ENCODE peak calls at places on chromosomes 6 and 20, in ten cellular contexts. One of them, this sample, is unnamed.
A peak's percentile ranks its signal among the peaks of the same experiment; 100 is the strongest.

GRCh38 chr6:37339911-37340638 is 13.7 kb upstream of the RNF8 start:
- DNase-seq in Peyer's patch: no peak
- DNase-seq in fibroblast of mammary gland: no peak
- DNase-seq in glutamatergic neuron: no peak
- DNase-seq in pancreas: no peak
- DNase-seq in AG04450: no peak
- DNase-seq in AG10803: peak; percentile 15
- DNase-seq in dorsolateral prefrontal cortex: no peak
- DNase-seq in lower lobe of right lung: no peak
- DNase-seq in BE2C: no peak
- DNase-seq in this sample: no peak

GRCh38 chr6:56772737-56773184 is 130.1 kb upstream of the DST start:
- DNase-seq in Peyer's patch: no peak
- DNase-seq in fibroblast of mammary gland: peak; percentile 88
- DNase-seq in glutamatergic neuron: no peak
- DNase-seq in pancreas: no peak
- DNase-seq in AG04450: peak; percentile 78
- DNase-seq in AG10803: peak; percentile 78
- DNase-seq in dorsolateral prefrontal cortex: no peak
- DNase-seq in lower lobe of right lung: no peak
- DNase-seq in BE2C: no peak
- DNase-seq in this sample: no peak

GRCh38 chr6:108966855-108967755 is 118.9 kb downstream of the ARMC2 start:
- DNase-seq in Peyer's patch: no peak
- DNase-seq in fibroblast of mammary gland: peak; percentile 52
- DNase-seq in glutamatergic neuron: peak; percentile 57
- DNase-seq in pancreas: no peak
- DNase-seq in AG04450: no peak
- DNase-seq in AG10803: peak; percentile 28
- DNase-seq in dorsolateral prefrontal cortex: no peak
- DNase-seq in lower lobe of right lung: peak; percentile 57
- DNase-seq in BE2C: peak; percentile 68
- DNase-seq in this sample: no peak

GRCh38 chr20:57408536-57409233 is 17.5 kb downstream of the RBM38 start:
- DNase-seq in Peyer's patch: no peak
- DNase-seq in fibroblast of mammary gland: no peak
- DNase-seq in glutamatergic neuron: no peak
- DNase-seq in pancreas: no peak
- DNase-seq in AG04450: no peak
- DNase-seq in AG10803: no peak
- DNase-seq in dorsolateral prefrontal cortex: no peak
- DNase-seq in lower lobe of right lung: no peak
- DNase-seq in BE2C: no peak
- DNase-seq in this sample: no peak

GRCh38 chr6:30044630-30045029 is 16.4 kb upstream of the POLR1H start:
- DNase-seq in Peyer's patch: no peak
- DNase-seq in fibroblast of mammary gland: peak; percentile 68
- DNase-seq in glutamatergic neuron: no peak
- DNase-seq in pancreas: no peak
- DNase-seq in AG04450: no peak
- DNase-seq in AG10803: peak; percentile 64
- DNase-seq in dorsolateral prefrontal cortex: no peak
- DNase-seq in lower lobe of right lung: no peak
- DNase-seq in BE2C: no peak
- DNase-seq in this sample: no peak

GRCh38 chr20:62938105-62938888 is at the start of gene GID8:
- DNase-seq in Peyer's patch: peak; percentile 75
- DNase-seq in fibroblast of mammary gland: peak; percentile 32
- DNase-seq in glutamatergic neuron: peak; percentile 74
- DNase-seq in pancreas: no peak
- DNase-seq in AG04450: no peak
- DNase-seq in AG10803: no peak
- DNase-seq in dorsolateral prefrontal cortex: no peak
- DNase-seq in lower lobe of right lung: peak; percentile 71
- DNase-seq in BE2C: peak; percentile 53
- DNase-seq in this sample: no peak

GRCh38 chr20:36654506-36654905 is 8.5 kb upstream of the SLA2 start:
- DNase-seq in Peyer's patch: no peak
- DNase-seq in fibroblast of mammary gland: no peak
- DNase-seq in glutamatergic neuron: no peak
- DNase-seq in pancreas: no peak
- DNase-seq in AG04450: no peak
- DNase-seq in AG10803: no peak
- DNase-seq in dorsolateral prefrontal cortex: no peak
- DNase-seq in lower lobe of right lung: no peak
- DNase-seq in BE2C: no peak
- DNase-seq in this sample: no peak

GRCh38 chr20:19886666-19887288 is 128.7 kb downstream of the RIN2 start:
- DNase-seq in Peyer's patch: peak; percentile 58
- DNase-seq in fibroblast of mammary gland: peak; percentile 33
- DNase-seq in glutamatergic neuron: no peak
- DNase-seq in pancreas: no peak
- DNase-seq in AG04450: no peak
- DNase-seq in AG10803: no peak
- DNase-seq in dorsolateral prefrontal cortex: no peak
- DNase-seq in lower lobe of right lung: no peak
- DNase-seq in BE2C: no peak
- DNase-seq in this sample: no peak

GRCh38 chr20:3312940-3313656 is 74.1 kb upstream of the SLC4A11 start:
- DNase-seq in Peyer's patch: no peak
- DNase-seq in fibroblast of mammary gland: peak; percentile 44
- DNase-seq in glutamatergic neuron: no peak
- DNase-seq in pancreas: peak; percentile 21
- DNase-seq in AG04450: no peak
- DNase-seq in AG10803: peak; percentile 84
- DNase-seq in dorsolateral prefrontal cortex: no peak
- DNase-seq in lower lobe of right lung: no peak
- DNase-seq in BE2C: no peak
- DNase-seq in this sample: no peak

GRCh38 chr20:22333885-22334545 is 250.4 kb downstream of the FOXA2 start:
- DNase-seq in Peyer's patch: peak; percentile 58
- DNase-seq in fibroblast of mammary gland: peak; percentile 66
- DNase-seq in glutamatergic neuron: peak; percentile 72
- DNase-seq in pancreas: peak; percentile 48
- DNase-seq in AG04450: peak; percentile 6
- DNase-seq in AG10803: peak; percentile 64
- DNase-seq in dorsolateral prefrontal cortex: no peak
- DNase-seq in lower lobe of right lung: peak; percentile 54
- DNase-seq in BE2C: peak; percentile 63
- DNase-seq in this sample: peak; percentile 68

GRCh38 chr20:25586877-25587276 is 1.5 kb upstream of the NINL start:
- DNase-seq in Peyer's patch: no peak
- DNase-seq in fibroblast of mammary gland: peak; percentile 28
- DNase-seq in glutamatergic neuron: no peak
- DNase-seq in pancreas: no peak
- DNase-seq in AG04450: no peak
- DNase-seq in AG10803: peak; percentile 16
- DNase-seq in dorsolateral prefrontal cortex: no peak
- DNase-seq in lower lobe of right lung: no peak
- DNase-seq in BE2C: no peak
- DNase-seq in this sample: no peak

GRCh38 chr20:63491635-63492230 is 7.2 kb downstream of the EEF1A2 start:
- DNase-seq in Peyer's patch: no peak
- DNase-seq in fibroblast of mammary gland: no peak
- DNase-seq in glutamatergic neuron: no peak
- DNase-seq in pancreas: no peak
- DNase-seq in AG04450: no peak
- DNase-seq in AG10803: no peak
- DNase-seq in dorsolateral prefrontal cortex: no peak
- DNase-seq in lower lobe of right lung: no peak
- DNase-seq in BE2C: no peak
- DNase-seq in this sample: no peak

GRCh38 chr6:99885051-99885450 is 109.0 kb downstream of the MCHR2 start:
- DNase-seq in Peyer's patch: no peak
- DNase-seq in fibroblast of mammary gland: no peak
- DNase-seq in glutamatergic neuron: no peak
- DNase-seq in pancreas: no peak
- DNase-seq in AG04450: no peak
- DNase-seq in AG10803: no peak
- DNase-seq in dorsolateral prefrontal cortex: no peak
- DNase-seq in lower lobe of right lung: no peak
- DNase-seq in BE2C: no peak
- DNase-seq in this sample: no peak

DNA sequence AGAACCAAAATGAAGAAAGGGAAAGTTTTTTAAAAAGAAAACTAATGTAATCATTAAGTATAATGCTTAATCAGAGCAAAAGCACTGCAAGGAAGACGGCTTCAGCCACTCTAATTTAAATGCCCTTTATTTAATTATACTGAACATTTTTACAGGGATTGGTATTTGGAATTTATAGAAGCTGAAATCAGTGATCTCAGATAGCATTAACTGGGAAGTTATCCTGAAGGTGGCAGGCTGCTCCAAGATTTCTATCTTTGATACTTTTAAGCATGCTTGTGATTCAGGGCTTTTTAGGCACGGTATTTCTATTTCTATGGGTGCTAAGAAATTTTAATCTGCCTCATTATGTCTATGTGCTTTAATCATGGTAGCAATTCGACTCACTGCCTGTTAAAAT is 1.3 kb upstream of the NDUFAF4 start:
- DNase-seq in Peyer's patch: no peak
- DNase-seq in fibroblast of mammary gland: peak; percentile 68
- DNase-seq in glutamatergic neuron: no peak
- DNase-seq in pancreas: no peak
- DNase-seq in AG04450: peak; percentile 6
- DNase-seq in AG10803: peak; percentile 54
- DNase-seq in dorsolateral prefrontal cortex: no peak
- DNase-seq in lower lobe of right lung: no peak
- DNase-seq in BE2C: no peak
- DNase-seq in this sample: peak; percentile 21
- TF ChIP-seq CTCF in Peyer's patch: no peak
- TF ChIP-seq CTCF in fibroblast of mammary gland: peak; percentile 54
- TF ChIP-seq CTCF in glutamatergic neuron: no peak
- TF ChIP-seq CTCF in pancreas: no peak
- TF ChIP-seq CTCF in AG04450: peak; percentile 57
- TF ChIP-seq CTCF in AG10803: peak; percentile 69
- TF ChIP-seq CTCF in dorsolateral prefrontal cortex: peak; percentile 85
- TF ChIP-seq CTCF in lower lobe of right lung: peak; percentile 39
- TF ChIP-seq CTCF in BE2C: peak; percentile 41
- TF ChIP-seq CTCF in this sample: peak; percentile 7

DNA sequence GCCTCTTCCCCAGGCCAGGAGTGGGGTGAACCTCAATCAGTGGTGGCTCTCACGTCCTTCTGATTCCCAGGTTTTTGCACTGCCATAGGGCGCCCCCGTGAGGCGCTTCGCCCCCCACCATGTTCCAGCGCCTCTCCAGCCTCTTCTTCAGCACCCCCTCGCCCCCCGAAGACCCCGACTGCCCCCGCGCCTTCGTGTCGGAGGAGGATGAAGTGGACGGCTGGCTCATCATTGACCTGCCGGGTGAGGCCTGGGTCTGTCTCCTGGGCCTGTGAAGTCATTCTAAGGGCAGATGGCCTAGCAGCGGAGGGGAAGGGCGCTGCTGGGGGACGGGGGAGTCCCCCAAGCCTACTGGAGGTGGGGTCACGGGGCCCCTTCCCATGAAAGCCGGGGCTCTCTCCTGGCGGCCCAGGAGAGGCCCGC is 4.5 kb downstream of the TP53INP2 start:
- DNase-seq in Peyer's patch: peak; percentile 76
- DNase-seq in fibroblast of mammary gland: peak; percentile 45
- DNase-seq in glutamatergic neuron: peak; percentile 65
- DNase-seq in pancreas: no peak
- DNase-seq in AG04450: no peak
- DNase-seq in AG10803: peak; percentile 25
- DNase-seq in dorsolateral prefrontal cortex: peak; percentile 56
- DNase-seq in lower lobe of right lung: peak; percentile 57
- DNase-seq in BE2C: peak; percentile 72
- DNase-seq in this sample: peak; percentile 73
- TF ChIP-seq CTCF in Peyer's patch: peak; percentile 61
- TF ChIP-seq CTCF in fibroblast of mammary gland: peak; percentile 60
- TF ChIP-seq CTCF in glutamatergic neuron: peak; percentile 29
- TF ChIP-seq CTCF in pancreas: no peak
- TF ChIP-seq CTCF in AG04450: peak; percentile 52
- TF ChIP-seq CTCF in AG10803: peak; percentile 60
- TF ChIP-seq CTCF in dorsolateral prefrontal cortex: peak; percentile 68
- TF ChIP-seq CTCF in lower lobe of right lung: peak; percentile 62
- TF ChIP-seq CTCF in BE2C: peak; percentile 56
- TF ChIP-seq CTCF in this sample: peak; percentile 59

GRCh38 chr20:43404880-43405279 is 52.8 kb upstream of the SRSF6 start:
- DNase-seq in Peyer's patch: no peak
- DNase-seq in fibroblast of mammary gland: peak; percentile 31
- DNase-seq in glutamatergic neuron: no peak
- DNase-seq in pancreas: no peak
- DNase-seq in AG04450: no peak
- DNase-seq in AG10803: no peak
- DNase-seq in dorsolateral prefrontal cortex: no peak
- DNase-seq in lower lobe of right lung: no peak
- DNase-seq in BE2C: no peak
- DNase-seq in this sample: peak; percentile 47

DNA sequence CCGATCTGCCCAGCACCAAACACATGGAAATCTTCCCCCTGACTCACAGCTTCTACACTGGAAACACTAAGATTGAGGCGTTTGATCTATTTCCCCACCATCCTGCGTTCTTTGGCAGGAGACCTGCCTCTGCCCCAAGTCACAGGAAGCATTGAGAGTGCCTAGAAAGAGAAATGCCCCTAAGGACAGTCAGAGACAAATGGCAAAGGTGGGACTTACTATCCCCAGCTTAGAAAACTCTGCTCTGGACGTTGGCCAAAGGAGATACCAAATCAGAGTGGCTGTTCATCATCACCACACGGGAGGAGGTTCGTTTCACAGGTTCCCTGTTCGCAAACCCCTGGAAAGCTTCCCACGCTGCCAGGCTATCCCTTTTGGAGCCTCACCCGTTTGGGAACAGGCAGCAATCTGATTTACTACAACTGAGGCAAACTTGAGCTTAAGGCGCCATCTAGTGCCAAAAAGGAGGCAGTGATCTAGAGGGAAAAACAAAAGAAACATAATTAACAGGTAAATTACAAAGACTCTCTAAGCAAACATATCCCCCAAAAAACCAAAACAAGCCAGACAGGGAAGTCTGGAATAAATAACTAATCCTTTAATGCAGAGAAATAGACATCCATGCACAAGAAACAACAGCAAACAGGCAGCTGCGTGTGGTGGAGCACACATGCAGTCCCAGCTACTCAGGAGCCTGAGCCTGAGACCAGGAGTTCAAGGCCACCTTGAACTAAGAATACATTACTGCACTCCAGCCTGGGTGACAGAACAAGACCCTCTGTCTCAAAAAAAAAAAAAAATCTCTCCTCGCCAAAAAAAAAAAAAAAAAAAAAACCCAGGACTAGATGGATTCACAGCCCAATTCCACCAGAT is 48.4 kb upstream of the SRSF6 start:
- DNase-seq in Peyer's patch: no peak
- DNase-seq in fibroblast of mammary gland: peak; percentile 53
- DNase-seq in glutamatergic neuron: peak; percentile 39
- DNase-seq in pancreas: no peak
- DNase-seq in AG04450: peak; percentile 8
- DNase-seq in AG10803: peak; percentile 59
- DNase-seq in dorsolateral prefrontal cortex: no peak
- DNase-seq in lower lobe of right lung: no peak
- DNase-seq in BE2C: peak; percentile 48
- DNase-seq in this sample: no peak
- TF ChIP-seq CTCF in Peyer's patch: peak; percentile 34
- TF ChIP-seq CTCF in fibroblast of mammary gland: peak; percentile 79
- TF ChIP-seq CTCF in glutamatergic neuron: peak; percentile 78
- TF ChIP-seq CTCF in pancreas: no peak
- TF ChIP-seq CTCF in AG04450: peak; percentile 81
- TF ChIP-seq CTCF in AG10803: peak; percentile 92
- TF ChIP-seq CTCF in dorsolateral prefrontal cortex: peak; percentile 42
- TF ChIP-seq CTCF in lower lobe of right lung: peak; percentile 61
- TF ChIP-seq CTCF in BE2C: peak; percentile 86
- TF ChIP-seq CTCF in this sample: peak; percentile 72

GRCh38 chr6:48213076-48213788 is 102.2 kb upstream of the PTCHD4 start:
- DNase-seq in Peyer's patch: no peak
- DNase-seq in fibroblast of mammary gland: no peak
- DNase-seq in glutamatergic neuron: no peak
- DNase-seq in pancreas: no peak
- DNase-seq in AG04450: no peak
- DNase-seq in AG10803: no peak
- DNase-seq in dorsolateral prefrontal cortex: no peak
- DNase-seq in lower lobe of right lung: no peak
- DNase-seq in BE2C: no peak
- DNase-seq in this sample: no peak
- TF ChIP-seq CTCF in Peyer's patch: no peak
- TF ChIP-seq CTCF in fibroblast of mammary gland: no peak
- TF ChIP-seq CTCF in glutamatergic neuron: no peak
- TF ChIP-seq CTCF in pancreas: no peak
- TF ChIP-seq CTCF in AG04450: no peak
- TF ChIP-seq CTCF in AG10803: no peak
- TF ChIP-seq CTCF in dorsolateral prefrontal cortex: no peak
- TF ChIP-seq CTCF in lower lobe of right lung: no peak
- TF ChIP-seq CTCF in BE2C: no peak
- TF ChIP-seq CTCF in this sample: no peak

This sample was measured in GM20000.